ENCODE peak calls at places on chromosomes 4 and X, in four cellular contexts. R is stimulated activated CD8-positive, alpha-beta memory T cell treated with anti-CD3 and anti-CD28 coated beads, Interleukin-15, amount 100 ng/mL, for 4 hours; L is left ventricle myocardium superior; U is thoracic aorta. E is an unnamed sample.

GRCh38 chrX:138917781-138918180 is 206.3 kb upstream of the FGF13 start:
- DNase-seq in R (no peak), L (no peak), U (no peak), E (no peak)

GRCh38 chr4:9979101-9979815 is 42.0 kb downstream of the SLC2A9 start:
- DNase-seq in R (no peak), L (no peak), U (no peak), E (no peak)

GRCh38 chr4:174763454-174764104 is 65.5 kb downstream of the GLRA3 start:
- DNase-seq in R (no peak), L (no peak), U (no peak), E (peak; percentile 29)

GRCh38 chr4:183987529-183987946 is 82.4 kb downstream of the STOX2 start:
- DNase-seq in R (no peak), L (peak; percentile 84), U (peak; percentile 25), E (no peak)

GRCh38 chr4:31620476-31620875 is 900.3 kb downstream of the PCDH7 start:
- DNase-seq in R (no peak), L (no peak), U (no peak), E (no peak)

GRCh38 chr4:152572417-152573086 is 36.7 kb upstream of the FBXW7 start:
- DNase-seq in R (no peak), L (no peak), U (no peak), E (no peak)

GRCh38 chr4:140150636-140150885 is 3.4 kb downstream of the MAML3 start:
- DNase-seq in R (no peak), L (no peak), U (no peak), E (no peak)

GRCh38 chrX:110204986-110205385 is 112.9 kb downstream of the AMMECR1 start:
- DNase-seq in R (no peak), L (no peak), U (no peak), E (no peak)

GRCh38 chr4:112119358-112119783 is 25.9 kb upstream of the FAM241A start:
- DNase-seq in R (no peak), L (no peak), U (no peak), E (no peak)

GRCh38 chrX:22800360-22800759 is 199.4 kb upstream of the DDX53 start:
- DNase-seq in R (no peak), L (peak; percentile 19), U (peak; percentile 3), E (no peak)

GRCh38 chrX:150465326-150465725 is 102.2 kb downstream of the MAMLD1 start:
- DNase-seq in R (no peak), L (no peak), U (no peak), E (no peak)

GRCh38 chrX:69088171-69088938 is 76.9 kb downstream of the PJA1 start:
- DNase-seq in R (no peak), L (no peak), U (no peak), E (no peak)

GRCh38 chr4:86256086-86256485 is 103.8 kb downstream of the MAPK10 start:
- DNase-seq in R (no peak), L (no peak), U (no peak), E (no peak)

GRCh38 chr4:26039950-26040349 is 125.9 kb downstream of the SMIM20 start:
- DNase-seq in R (no peak), L (no peak), U (no peak), E (no peak)

GRCh38 chrX:33336783-33337182 is 125.4 kb upstream of the DMD start:
- DNase-seq in R (no peak), L (no peak), U (no peak), E (no peak)

GRCh38 chr4:76539979-76540378 is 105.0 kb downstream of the SHROOM3 start:
- DNase-seq in R (no peak), L (no peak), U (no peak), E (no peak)

GRCh38 chrX:133897593-133898163 is 87.7 kb downstream of the GPC3 start:
- DNase-seq in R (no peak), L (no peak), U (no peak), E (no peak)

GRCh38 chrX:69618803-69619202 is 2.9 kb downstream of the EDA start:
- DNase-seq in R (no peak), L (no peak), U (no peak), E (peak; percentile 1)

GRCh38 chrX:37883196-37883595 is 35.8 kb upstream of the DYNLT3 start:
- DNase-seq in R (no peak), L (no peak), U (no peak), E (no peak)

GRCh38 chr4:8200302-8200975 is 1.3 kb downstream of the SH3TC1 start:
- DNase-seq in R (no peak), L (peak; percentile 85), U (no peak), E (peak; percentile 61)

E was measured in GM06990.